ENCODE peak calls at places on chromosomes 2 and 18, in ten cellular contexts. S is mesendoderm; T is cardiac fibroblast; A is nucleus accumbens; C is C1 segment of cervical spinal cord; B is AG08396; K is GM13977; V is stimulated activated naive B cell treated with anti-CD40 and anti-IgM and Interleukin-4, amounts not matched to agents 10 μg/mL and 1 μg/mL and 100 μg/mL, for 72 hours; G is NCI-H345; F is posterior vena cava. L is an unnamed sample.

GRCh38 chr18:13471495-13471845 is 252.9 kb downstream of the LDLRAD4 start:
- DNase-seq in C (no peak), B (no peak), K (no peak), S (no peak), A (no peak), G (no peak), V (no peak), T (no peak), F (no peak), L (no peak)

GRCh38 chr18:26386002-26386401 is 159.8 kb downstream of the TAF4B start:
- DNase-seq in V (no peak), C (no peak), K (no peak), A (no peak), B (no peak), S (no peak), F (no peak), T (peak), G (no peak), L (no peak)

GRCh38 chr2:158009425-158009824 is 92.3 kb upstream of the UPP2 start:
- DNase-seq in S (no peak), T (no peak), B (no peak), G (no peak), K (no peak), A (no peak), V (no peak), F (no peak), C (no peak), L (no peak)

GRCh38 chr18:79905389-79905911 is 46.0 kb downstream of the SLC66A2 start:
- DNase-seq in S (no peak), C (no peak), A (no peak), B (no peak), G (no peak), V (no peak), F (peak), T (no peak), K (no peak), L (no peak)

GRCh38 chr2:168345601-168346000 is 98.2 kb upstream of the STK39 start:
- DNase-seq in S (no peak), K (peak), F (no peak), A (no peak), C (no peak), B (no peak), G (no peak), V (peak), T (no peak), L (no peak)

GRCh38 chr2:196823750-196824149 is 14.6 kb upstream of the C2orf66 start:
- DNase-seq in A (no peak), K (no peak), B (peak), G (no peak), V (no peak), F (no peak), C (no peak), S (no peak), T (peak), L (peak)

GRCh38 chr2:85308951-85309555 is 18.7 kb downstream of the TGOLN2 start:
- DNase-seq in K (no peak), B (peak), A (peak), T (peak), V (no peak), C (peak), S (no peak), G (peak), F (peak), L (peak)

GRCh38 chr18:10571537-10571936 is 45.7 kb downstream of the NAPG start:
- DNase-seq in V (no peak), S (no peak), B (no peak), G (no peak), T (no peak), K (no peak), A (no peak), C (no peak), F (no peak), L (no peak)

GRCh38 chr18:77068321-77068841 is 64.2 kb downstream of the MBP start:
- DNase-seq in C (no peak), G (no peak), F (no peak), V (peak), S (no peak), K (no peak), A (no peak), B (no peak), T (peak), L (no peak)

GRCh38 chr2:126795661-126796060 is 103.0 kb upstream of the TEX51 start:
- DNase-seq in B (no peak), T (no peak), V (no peak), G (no peak), A (no peak), K (no peak), C (no peak), F (peak), S (no peak), L (no peak)

GRCh38 chr2:24981742-24982141 is 10.0 kb upstream of the DNAJC27 start:
- DNase-seq in C (no peak), T (no peak), B (no peak), F (no peak), K (no peak), S (no peak), A (no peak), G (no peak), V (no peak), L (peak)

GRCh38 chr2:39730685-39731302 is 48.3 kb downstream of the THUMPD2 start:
- DNase-seq in T (peak), A (no peak), B (no peak), F (no peak), G (peak), C (no peak), V (no peak), K (peak), S (peak), L (no peak)

GRCh38 chr2:46034535-46034934 is 262.7 kb upstream of the EPAS1 start:
- DNase-seq in K (no peak), C (no peak), S (no peak), F (no peak), A (no peak), T (no peak), G (no peak), B (no peak), V (no peak), L (no peak)

GRCh38 chr2:15511686-15512085 is 49.4 kb downstream of the NBAS start:
- DNase-seq in A (no peak), G (no peak), T (no peak), K (no peak), B (no peak), C (no peak), S (no peak), F (no peak), V (no peak), L (no peak)

GRCh38 chr18:60888225-60888624 is 445.0 kb upstream of the CDH20 start:
- DNase-seq in B (no peak), K (no peak), G (no peak), T (no peak), A (no peak), F (no peak), C (no peak), V (no peak), S (peak), L (no peak)